ENCODE peak calls at places on chromosome 7, in six cellular contexts. L, R, D, J, X and V are unnamed samples. For H3K4me1, the result is how much of the 10 kb centered on the place peaks cover.

GRCh38 chr7:77565917-77566316 is 28.8 kb downstream of the PTPN12 start:
- DNase-seq in L (no peak), R (no peak), D (no peak), J (no peak), X (no peak), V (no peak)

GRCh38 chr7:81715984-81716588 is 53.8 kb downstream of the HGF start:
- DNase-seq in L (peak), R (peak), D (peak), J (no peak), X (no peak), V (no peak)

GRCh38 chr7:76396039-76396732 is 13.3 kb downstream of the SSC4D start:
- DNase-seq in L (no peak), R (no peak), D (no peak), J (peak), X (no peak), V (no peak)

GRCh38 chr7:51019231-51019844 is 236.6 kb upstream of the GRB10 start:
- DNase-seq in L (no peak), R (no peak), D (no peak), J (no peak), X (no peak), V (no peak)

GRCh38 chr7:28922618-28923331 is 35.4 kb downstream of the TRIL start:
- DNase-seq in L (peak), R (peak), D (peak), J (peak), X (peak), V (peak)

GRCh38 chr7:155106356-155106755 is 36.2 kb downstream of the HTR5A start:
- DNase-seq in L (no peak), R (no peak), D (no peak), J (no peak), X (no peak), V (no peak)

GRCh38 chr7:40324889-40325288 is 190.1 kb downstream of the SUGCT start:
- DNase-seq in L (no peak), R (no peak), D (no peak), J (no peak), X (no peak), V (no peak)

GRCh38 chr7:137882261-137882668 is 35.5 kb upstream of the DGKI start:
- DNase-seq in L (peak), R (no peak), D (no peak), J (no peak), X (peak), V (no peak)

GRCh38 chr7:123537026-123537642 is 2.7 kb upstream of the IQUB start:
- DNase-seq in L (no peak), R (peak), D (no peak), J (no peak), X (no peak), V (no peak)

GRCh38 chr7:77537595-77538185 is 595 bp downstream of the PTPN12 start:
- DNase-seq in L (no peak), R (peak), D (peak), J (no peak), X (no peak), V (peak)

GRCh38 chr7:148156248-148156647 is 434.3 kb upstream of the C7orf33 start:
- DNase-seq in L (no peak), R (peak), D (no peak), J (no peak), X (no peak), V (no peak)

GRCh38 chr7:129376778-129377700 is 57.2 kb upstream of the STRIP2 start:
- DNase-seq in L (no peak), R (no peak), D (no peak), J (no peak), X (no peak), V (no peak)
- TF ChIP-seq CTCF in L (no peak), R (no peak), D (no peak), J (no peak), X (no peak), V (no peak)

GRCh38 chr7:95609277-95609971 is 13.1 kb upstream of the PDK4 start:
- DNase-seq in L (no peak), R (peak), D (peak), J (peak), X (no peak), V (no peak)

GRCh38 chr7:95605275-95605674 is 9.0 kb upstream of the PDK4 start:
- DNase-seq in L (no peak), R (no peak), D (no peak), J (no peak), X (no peak), V (peak)

GRCh38 chr7:95611224-95611623 is 14.9 kb upstream of the PDK4 start:
- DNase-seq in L (no peak), R (no peak), D (no peak), J (no peak), X (no peak), V (no peak)

GRCh38 chr7:95607477-95608010 is 11.2 kb upstream of the PDK4 start:
- DNase-seq in L (no peak), R (no peak), D (no peak), J (no peak), X (peak), V (no peak)

GRCh38 chr7:95608344-95609173 is 12.2 kb upstream of the PDK4 start:
- DNase-seq in L (peak), R (peak), D (peak), J (peak), X (peak), V (peak)
- H3K4me1 ChIP-seq in L (under half), R (under half), D (under half), J (under half), X (under half), V (half or more)

DNA sequence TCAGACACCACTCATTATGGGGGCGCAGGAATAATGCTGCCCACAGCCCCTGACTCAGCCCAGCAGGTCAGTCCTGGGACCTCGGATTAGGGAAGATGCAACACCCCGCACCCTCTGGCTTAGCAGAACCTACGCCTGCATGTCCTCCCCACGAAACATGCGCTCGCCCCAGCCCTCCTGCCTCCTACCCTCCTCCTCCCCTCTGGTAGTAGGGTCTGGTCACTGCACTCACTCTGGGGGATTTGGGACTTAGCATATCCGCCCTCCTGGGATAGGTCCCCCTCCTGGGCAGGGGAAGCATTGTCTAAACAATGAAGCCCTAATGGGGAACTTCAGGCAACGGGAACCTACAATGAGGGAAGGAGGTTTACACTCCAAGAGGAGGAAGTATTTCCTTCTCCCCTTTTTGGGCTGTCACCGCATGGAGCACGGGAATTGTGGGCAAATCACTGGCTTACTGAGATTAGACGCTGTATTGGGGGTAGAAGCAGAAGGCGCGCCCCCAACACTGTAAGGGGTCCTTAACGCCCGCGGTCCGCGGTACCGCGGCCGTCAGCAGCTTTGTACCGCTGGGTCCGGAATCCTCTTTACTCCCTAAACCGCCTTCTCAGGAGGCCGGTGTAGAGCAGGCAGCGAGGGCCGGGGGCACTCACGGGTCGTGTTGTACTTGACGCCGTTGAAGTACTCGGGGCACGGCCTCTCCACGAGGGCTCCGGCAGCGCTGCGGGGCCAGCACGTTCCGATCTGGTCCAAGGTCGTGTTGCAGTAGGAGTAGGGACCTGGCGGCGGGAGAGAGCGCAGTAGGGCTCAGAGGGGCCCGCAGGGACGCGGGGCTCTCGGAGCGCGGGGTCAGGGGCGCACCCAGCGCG is 760 bp downstream of the CRHR2 start:
- DNase-seq in L (no peak), R (no peak), D (no peak), J (peak), X (no peak), V (peak)
- H3K4me3 ChIP-seq in L (no peak), R (peak), D (peak), J (peak), X (peak), V (peak)

GRCh38 chr7:54037873-54038272 is 504.3 kb upstream of the VSTM2A start:
- DNase-seq in L (no peak), R (no peak), D (no peak), J (no peak), X (no peak), V (no peak)
- TF ChIP-seq CTCF in L (no peak), R (no peak), D (no peak), J (no peak), X (no peak), V (no peak)

GRCh38 chr7:139772837-139773236 is 5.0 kb downstream of the HIPK2 start:
- DNase-seq in L (no peak), R (no peak), D (no peak), J (no peak), X (no peak), V (no peak)

GRCh38 chr7:139771001-139771956 is 6.5 kb downstream of the HIPK2 start:
- DNase-seq in L (peak), R (no peak), D (no peak), J (no peak), X (no peak), V (no peak)

GRCh38 chr7:139774376-139774775 is 3.4 kb downstream of the HIPK2 start:
- DNase-seq in L (no peak), R (no peak), D (no peak), J (no peak), X (no peak), V (no peak)

GRCh38 chr7:139773372-139773771 is 4.4 kb downstream of the HIPK2 start:
- DNase-seq in L (no peak), R (no peak), D (no peak), J (no peak), X (no peak), V (no peak)

GRCh38 chr7:139772115-139772514 is 5.7 kb downstream of the HIPK2 start:
- DNase-seq in L (no peak), R (no peak), D (no peak), J (no peak), X (no peak), V (no peak)
- H3K4me1 ChIP-seq in L (half or more), R (under half), D (half or more), J (under half), X (half or more), V (half or more)

GRCh38 chr7:114988035-114988434 is 66.1 kb downstream of the MDFIC start:
- DNase-seq in L (no peak), R (no peak), D (peak), J (no peak), X (no peak), V (no peak)
- H3K4me3 ChIP-seq in L (no peak), R (no peak), D (no peak), J (no peak), X (no peak), V (no peak)

DNA sequence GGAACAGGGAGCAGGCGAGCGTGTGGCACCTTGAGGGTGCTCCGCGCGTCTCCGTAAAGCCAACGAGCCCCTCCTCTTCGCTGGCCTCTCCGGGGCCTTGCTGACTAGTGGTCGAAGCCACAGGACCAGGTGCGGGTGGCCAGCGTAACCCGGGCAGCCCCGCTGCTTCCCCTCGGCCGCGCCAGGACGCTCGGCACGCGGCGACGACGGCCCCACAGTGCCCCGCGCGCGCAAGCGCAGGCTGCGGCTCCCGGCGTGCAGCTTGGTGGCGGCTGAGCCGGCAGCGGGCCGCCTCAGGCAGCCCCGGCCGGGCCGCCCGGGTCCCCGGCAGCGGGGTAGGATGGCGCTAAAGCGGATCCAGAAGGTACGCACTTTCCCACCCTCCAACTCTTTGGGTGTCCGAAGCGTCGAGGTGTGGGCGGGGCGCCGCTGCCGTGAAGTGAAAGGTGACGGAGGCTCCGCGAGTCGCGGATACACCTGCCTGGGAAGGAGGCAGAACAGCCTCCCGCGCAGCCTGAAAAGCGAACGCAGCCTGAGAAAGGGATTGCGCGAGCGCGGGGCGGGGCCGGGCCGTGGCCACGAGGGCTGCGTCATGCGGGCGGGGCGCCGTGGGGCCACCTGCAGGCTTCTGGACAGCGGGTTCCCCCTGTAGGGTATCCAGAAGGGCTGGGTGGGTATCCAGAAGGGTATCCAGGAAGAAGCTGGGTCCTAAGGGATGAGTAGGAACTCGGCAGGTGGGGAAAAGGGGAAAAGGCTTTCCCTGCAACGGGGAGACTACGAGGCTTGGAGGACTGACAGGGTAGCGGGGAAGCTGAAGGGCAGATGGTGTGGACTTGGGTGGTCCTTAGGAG is at the start of gene UBE2D4:
- DNase-seq in L (peak), R (peak), D (peak), J (peak), X (peak), V (peak)
- TF ChIP-seq CTCF in L (no peak), R (peak), D (no peak), J (no peak), X (no peak), V (no peak)

GRCh38 chr7:73740771-73741170 is 2.2 kb upstream of the ABHD11 start:
- DNase-seq in L (no peak), R (peak), D (no peak), J (no peak), X (no peak), V (no peak)

GRCh38 chr7:73738612-73739386 is at the start of gene ABHD11:
- DNase-seq in L (peak), R (peak), D (peak), J (peak), X (peak), V (peak)

GRCh38 chr7:73739387-73739767 is 775 bp upstream of the ABHD11 start:
- DNase-seq in L (no peak), R (no peak), D (no peak), J (peak), X (no peak), V (no peak)

GRCh38 chr7:73741600-73741999 is 3.0 kb upstream of the ABHD11 start:
- DNase-seq in L (no peak), R (no peak), D (no peak), J (no peak), X (no peak), V (no peak)

GRCh38 chr7:73740212-73740611 is 1.6 kb upstream of the ABHD11 start:
- DNase-seq in L (no peak), R (no peak), D (no peak), J (no peak), X (no peak), V (no peak)
- H3K4me1 ChIP-seq in L (half or more), R (under half), D (under half), J (under half), X (under half), V (under half)

GRCh38 chr7:54778166-54778565 is 19.2 kb upstream of the SEC61G start:
- DNase-seq in L (no peak), R (no peak), D (no peak), J (no peak), X (no peak), V (no peak)

GRCh38 chr7:54778696-54779285 is 19.8 kb upstream of the SEC61G start:
- DNase-seq in L (no peak), R (no peak), D (no peak), J (no peak), X (no peak), V (no peak)

GRCh38 chr7:54781356-54781912 is 22.4 kb upstream of the SEC61G start:
- DNase-seq in L (no peak), R (no peak), D (no peak), J (no peak), X (no peak), V (no peak)

GRCh38 chr7:54782314-54782713 is 23.3 kb upstream of the SEC61G start:
- DNase-seq in L (no peak), R (no peak), D (no peak), J (no peak), X (no peak), V (no peak)

GRCh38 chr7:54780490-54780889 is 21.5 kb upstream of the SEC61G start:
- DNase-seq in L (no peak), R (no peak), D (no peak), J (no peak), X (no peak), V (no peak)
- H3K4me3 ChIP-seq in L (no peak), R (no peak), D (no peak), J (no peak), X (no peak), V (no peak)

GRCh38 chr7:56079450-56080185 is 13.1 kb downstream of the PHKG1 start:
- DNase-seq in L (no peak), R (no peak), D (peak), J (peak), X (peak), V (peak)
- TF ChIP-seq CTCF in L (no peak), R (no peak), D (peak), J (peak), X (peak), V (peak)